ENCODE peak calls at places on chromosome 11, in five cellular contexts. V is IMR-90, I is kidney epithelial cell, B is neural crest cell, C is uterus. G is an unnamed sample.

GRCh38 chr11:30346068-30346688 is 23.3 kb downstream of the ARL14EP start:
- DNase-seq in B (no peak), I (peak), C (no peak), V (peak), G (peak)

GRCh38 chr11:67352546-67353316 is 615 bp downstream of the POLD4 start:
- DNase-seq in B (no peak), V (no peak), C (peak), I (no peak), G (no peak)

GRCh38 chr11:34203377-34203801 is 98.0 kb downstream of the NAT10 start:
- DNase-seq in C (no peak), B (no peak), I (no peak), V (no peak), G (no peak)

GRCh38 chr11:20337526-20338154 is 25.9 kb upstream of the HTATIP2 start:
- DNase-seq in V (peak), C (no peak), B (peak), I (no peak), G (peak)

GRCh38 chr11:116782728-116783127 is 5.1 kb downstream of the ZPR1 start:
- DNase-seq in I (no peak), V (peak), B (no peak), C (no peak), G (no peak)

GRCh38 chr11:35886759-35887158 is 57.1 kb upstream of the LDLRAD3 start:
- DNase-seq in V (no peak), I (no peak), C (no peak), B (no peak), G (no peak)

GRCh38 chr11:121291896-121292502 is 572 bp upstream of the SC5D start:
- DNase-seq in C (no peak), B (no peak), I (no peak), V (peak), G (peak)

GRCh38 chr11:7143908-7144307 is 55.1 kb downstream of the RBMXL2 start:
- DNase-seq in C (no peak), V (peak), B (no peak), I (no peak), G (no peak)

GRCh38 chr11:67429038-67429668 is 859 bp downstream of the RPS6KB2 start:
- DNase-seq in C (no peak), I (no peak), B (no peak), V (no peak), G (no peak)

GRCh38 chr11:85096939-85097338 is 530.2 kb downstream of the DLG2 start:
- DNase-seq in B (no peak), I (no peak), C (no peak), V (no peak), G (no peak)

GRCh38 chr11:94762208-94762607 is 5.9 kb upstream of the AMOTL1 start:
- DNase-seq in V (no peak), C (no peak), I (no peak), B (no peak), G (peak)

GRCh38 chr11:57497303-57498247 is 17.9 kb downstream of the SLC43A1 start:
- DNase-seq in I (no peak), B (no peak), V (no peak), C (no peak), G (no peak)

GRCh38 chr11:36010010-36010740 is 66.3 kb downstream of the LDLRAD3 start:
- DNase-seq in C (no peak), B (no peak), V (peak), I (no peak), G (no peak)

GRCh38 chr11:59822989-59823566 is 12.5 kb upstream of the MRPL16 start:
- DNase-seq in B (peak), I (peak), C (no peak), V (peak), G (peak)

GRCh38 chr11:2789791-2790580 is 90.2 kb upstream of the KCNQ1OT1 start:
- DNase-seq in B (no peak), C (peak), V (no peak), I (no peak), G (no peak)

GRCh38 chr11:20729597-20730095 is 60.3 kb downstream of the NELL1 start:
- DNase-seq in B (no peak), C (no peak), I (no peak), V (no peak), G (no peak)

GRCh38 chr11:6825333-6825744 is 20.1 kb upstream of the OR10A5 start:
- DNase-seq in B (no peak), V (no peak), I (no peak), C (no peak), G (no peak)

GRCh38 chr11:8756201-8756600 is 73.6 kb downstream of the RPL27A start:
- DNase-seq in B (no peak), C (no peak), I (no peak), V (peak), G (no peak)

GRCh38 chr11:62399172-62399867 is 19.5 kb upstream of the SCGB1A1 start:
- DNase-seq in C (peak), B (no peak), V (no peak), I (no peak), G (no peak)

GRCh38 chr11:103358251-103358650 is 249.0 kb downstream of the DYNC2H1 start:
- DNase-seq in B (no peak), C (no peak), I (peak), V (peak), G (no peak)

GRCh38 chr11:130166457-130166784 is 6.8 kb downstream of the ST14 start:
- DNase-seq in B (no peak), V (peak), I (peak), C (no peak), G (no peak)

GRCh38 chr11:61908730-61909622 is 8.4 kb downstream of the RAB3IL1 start:
- DNase-seq in V (no peak), B (no peak), I (no peak), C (no peak), G (no peak)

GRCh38 chr11:13207665-13208594 is 69.7 kb upstream of the BMAL1 start:
- DNase-seq in B (no peak), I (peak), C (peak), V (peak), G (no peak)

GRCh38 chr11:79926707-79927106 is 485.9 kb upstream of the TENM4 start:
- DNase-seq in C (no peak), I (no peak), V (no peak), B (no peak), G (no peak)

GRCh38 chr11:62931501-62932278 is 10.5 kb upstream of the CHRM1 start:
- DNase-seq in C (no peak), V (no peak), I (no peak), B (no peak), G (no peak)

GRCh38 chr11:1953489-1954284 is 6.6 kb downstream of the MRPL23 start:
- DNase-seq in I (no peak), C (peak), V (no peak), B (no peak), G (no peak)

GRCh38 chr11:72833792-72834501 is 19.7 kb downstream of the ATG16L2 start:
- DNase-seq in V (no peak), I (no peak), C (peak), B (no peak), G (no peak)

GRCh38 chr11:100902454-100903141 is 215.5 kb downstream of the ARHGAP42 start:
- DNase-seq in V (no peak), I (no peak), B (no peak), C (no peak), G (no peak)

GRCh38 chr11:27253200-27253599 is 109.8 kb downstream of the CCDC34 start:
- DNase-seq in B (no peak), I (no peak), C (no peak), V (no peak), G (no peak)

GRCh38 chr11:11735586-11735985 is 106.2 kb upstream of the USP47 start:
- DNase-seq in C (no peak), V (no peak), B (no peak), I (no peak), G (no peak)

GRCh38 chr11:1205121-1205986 is 17.5 kb upstream of the MUC5B start:
- DNase-seq in V (no peak), I (no peak), B (no peak), C (peak), G (no peak)

GRCh38 chr11:119806064-119806915 is 77.3 kb upstream of the NECTIN1 start:
- DNase-seq in B (no peak), V (no peak), C (no peak), I (no peak), G (no peak)

DNA sequence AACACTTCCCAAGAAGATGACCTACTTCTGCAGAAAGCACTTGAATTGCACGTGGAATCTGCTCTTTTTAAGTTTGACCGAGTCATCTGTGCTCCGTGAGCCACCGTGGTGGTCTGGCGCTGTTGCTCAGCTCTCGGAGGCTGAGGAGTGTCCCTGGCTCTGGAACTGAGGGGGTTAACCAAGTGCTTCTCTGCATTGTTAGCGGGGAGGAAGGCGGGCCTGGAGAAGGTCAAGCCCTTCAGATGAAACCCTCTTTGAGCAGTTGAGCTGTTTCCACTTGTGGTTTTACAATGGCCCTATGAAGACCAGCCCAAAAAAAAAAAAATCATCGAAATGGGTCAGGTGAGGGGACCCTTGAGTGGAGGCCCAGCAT is 286.4 kb downstream of the NTM start:
- DNase-seq in B (no peak), V (no peak), C (no peak), I (no peak), G (no peak)
- TF ChIP-seq CTCF in B (no peak), V (no peak), C (no peak), I (no peak), G (no peak)

DNA sequence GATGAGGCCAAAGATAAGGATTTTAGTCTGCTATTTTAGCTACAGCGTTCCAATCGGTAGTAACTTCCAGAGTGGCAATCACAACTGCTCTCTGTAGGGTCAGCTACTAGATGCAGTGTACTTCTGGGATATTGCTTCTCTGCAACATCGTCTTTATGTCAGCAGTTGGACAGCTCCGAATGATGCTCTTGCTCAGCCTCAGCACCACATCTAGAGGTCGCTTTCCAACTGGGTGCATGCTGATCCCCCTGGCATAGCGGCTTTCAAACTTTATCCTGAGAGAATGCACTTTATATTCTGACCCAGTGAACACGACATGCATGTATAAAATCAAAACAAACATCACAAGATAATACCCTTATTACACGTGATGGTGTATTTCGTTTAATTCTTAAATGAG is 219.6 kb downstream of the C11orf87 start:
- DNase-seq in V (peak), B (peak), C (no peak), I (no peak), G (peak)
- TF ChIP-seq CTCF in V (peak), B (peak), C (no peak), I (peak), G (no peak)

GRCh38 chr11:44104472-44105294 is 9.2 kb downstream of the EXT2 start:
- DNase-seq in C (no peak), B (no peak), V (no peak), I (no peak), G (peak)
- TF ChIP-seq CTCF in C (no peak), B (no peak), V (no peak), I (peak), G (no peak)

DNA sequence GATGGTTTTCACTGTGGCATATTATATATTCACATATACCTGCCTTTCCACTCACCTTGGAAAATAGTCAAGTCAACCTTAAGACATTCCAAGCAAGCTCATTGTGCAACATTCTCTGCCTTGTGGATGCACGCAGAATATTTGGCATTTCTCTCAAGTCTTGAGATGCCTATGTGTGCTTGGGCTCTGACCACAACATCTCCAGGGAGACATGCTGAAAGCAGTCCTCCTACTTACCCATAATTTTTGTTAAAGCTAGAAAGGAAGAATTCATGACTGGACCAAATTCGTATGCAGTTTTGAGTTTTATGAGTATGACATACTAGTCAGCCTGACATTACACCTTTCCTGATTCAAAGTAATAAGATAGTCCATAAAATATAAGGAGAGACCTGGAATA is 684.0 kb downstream of the OPCML start:
- DNase-seq in C (no peak), V (peak), B (no peak), I (no peak), G (no peak)
- TF ChIP-seq CTCF in C (no peak), V (no peak), B (no peak), I (no peak), G (no peak)

GRCh38 chr11:71089571-71089970 is 162.8 kb downstream of the SHANK2 start:
- DNase-seq in V (no peak), B (no peak), C (no peak), I (no peak), G (no peak)

GRCh38 chr11:71083105-71083504 is 169.3 kb downstream of the SHANK2 start:
- DNase-seq in I (no peak), C (no peak), B (no peak), V (no peak), G (no peak)

GRCh38 chr11:71084306-71085012 is 167.9 kb downstream of the SHANK2 start:
- DNase-seq in B (no peak), C (no peak), V (no peak), I (no peak), G (no peak)

GRCh38 chr11:71082454-71082853 is 169.9 kb downstream of the SHANK2 start:
- DNase-seq in C (no peak), B (no peak), V (no peak), I (no peak), G (no peak)

GRCh38 chr11:71086687-71087258 is 165.6 kb downstream of the SHANK2 start:
- DNase-seq in B (peak), C (no peak), I (no peak), V (peak), G (peak)
- TF ChIP-seq CTCF in B (peak), C (no peak), I (peak), V (peak), G (peak)

DNA sequence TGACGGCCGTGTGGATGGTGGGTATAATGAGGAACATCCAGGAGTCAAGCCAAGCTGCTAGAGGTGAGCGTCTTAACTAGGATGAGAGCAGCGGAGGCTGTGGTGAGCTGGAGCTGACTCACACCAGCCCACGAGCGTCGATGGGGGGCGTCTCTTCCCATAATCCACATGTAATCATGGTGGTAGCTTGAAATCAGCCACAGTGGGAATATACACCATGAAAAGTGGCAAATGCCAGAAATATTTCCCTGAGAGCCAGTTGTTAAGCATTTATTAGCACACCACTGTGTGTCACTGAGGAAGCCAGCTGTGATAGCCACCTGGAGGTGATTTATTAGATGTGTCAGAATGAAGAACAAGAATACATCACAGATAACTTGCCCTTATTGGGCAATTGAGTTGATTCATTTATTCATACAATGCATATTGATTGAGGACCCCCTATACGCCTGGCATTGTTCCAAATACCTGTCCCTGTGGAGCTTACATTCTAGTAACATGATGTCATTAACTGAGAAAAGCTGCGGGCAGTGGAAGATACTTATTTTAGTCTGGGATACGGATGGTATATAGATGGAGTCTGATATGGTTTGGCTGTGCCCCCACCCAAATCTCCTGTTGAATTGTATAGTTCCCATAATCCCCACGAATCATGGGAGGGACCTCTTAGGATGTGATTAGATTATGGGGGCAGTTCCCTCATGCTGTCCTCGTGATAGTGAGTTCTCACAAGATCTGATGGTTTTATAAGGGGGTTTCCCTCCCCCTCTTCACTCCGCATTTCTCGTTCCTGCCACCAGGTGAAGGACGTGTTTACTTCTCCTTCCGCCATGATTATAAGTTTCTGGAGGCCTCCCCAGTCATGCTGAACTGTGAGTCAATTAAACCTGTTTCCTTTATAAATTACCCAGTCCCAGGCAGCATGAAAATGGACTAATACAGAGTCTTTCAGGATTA is 473.4 kb downstream of the METTL15 start:
- DNase-seq in V (peak), I (no peak), B (no peak), C (no peak), G (no peak)
- TF ChIP-seq CTCF in V (no peak), I (no peak), B (no peak), C (no peak), G (peak)

G was measured in endothelial cell.